ENCODE peak calls at places on chromosomes 3 and 15, in ten cellular contexts. O, X, K, F, V, T, S, R, C and I are unnamed samples.

GRCh38 chr3:153277029-153277428 is 115.0 kb downstream of the RAP2B start:
- DNase-seq in O (no peak), X (no peak), K (peak; percentile 50), F (no peak), V (no peak), T (peak; percentile 16), S (no peak), R (no peak), C (peak; percentile 95), I (no peak)

GRCh38 chr15:53648934-53649333 is 110.5 kb downstream of the WDR72 start:
- DNase-seq in O (no peak), X (no peak), K (no peak), F (no peak), V (no peak), T (no peak), S (no peak), R (no peak), C (no peak), I (no peak)

GRCh38 chr15:101028321-101028720 is 109.2 kb downstream of the LRRK1 start:
- DNase-seq in O (no peak), X (no peak), K (no peak), F (no peak), V (no peak), T (no peak), S (no peak), R (no peak), C (no peak), I (peak; percentile 6)

GRCh38 chr3:169668081-169668956 is 4.8 kb upstream of the MECOM start:
- DNase-seq in O (no peak), X (peak; percentile 60), K (no peak), F (peak; percentile 89), V (peak; percentile 30), T (peak; percentile 58), S (no peak), R (peak; percentile 22), C (peak; percentile 53), I (no peak)

GRCh38 chr15:32981536-32981935 is 213.0 kb downstream of the FMN1 start:
- DNase-seq in O (no peak), X (no peak), K (no peak), F (no peak), V (no peak), T (peak; percentile 60), S (no peak), R (no peak), C (peak; percentile 61), I (no peak)

GRCh38 chr15:61087601-61088000 is 141.5 kb downstream of the RORA start:
- DNase-seq in O (no peak), X (no peak), K (no peak), F (no peak), V (no peak), T (no peak), S (no peak), R (no peak), C (no peak), I (no peak)

GRCh38 chr3:50170689-50171088 is 15.6 kb downstream of the SEMA3F start:
- DNase-seq in O (no peak), X (no peak), K (no peak), F (no peak), V (no peak), T (peak; percentile 67), S (no peak), R (no peak), C (no peak), I (no peak)

GRCh38 chr15:78620021-78620838 is 566 bp downstream of the CHRNA3 start:
- DNase-seq in O (no peak), X (peak; percentile 80), K (no peak), F (peak; percentile 60), V (no peak), T (peak; percentile 17), S (no peak), R (no peak), C (no peak), I (no peak)

GRCh38 chr3:121482651-121483050 is 63.1 kb downstream of the POLQ start:
- DNase-seq in O (no peak), X (no peak), K (no peak), F (no peak), V (no peak), T (peak; percentile 79), S (no peak), R (peak; percentile 39), C (peak; percentile 84), I (no peak)

GRCh38 chr3:48301020-48301813 is 32.2 kb downstream of the SPINK8 start:
- DNase-seq in O (peak; percentile 81), X (peak; percentile 94), K (peak; percentile 62), F (peak; percentile 88), V (peak; percentile 76), T (peak; percentile 95), S (peak; percentile 89), R (peak; percentile 92), C (peak; percentile 76), I (peak; percentile 87)

GRCh38 chr15:85473455-85473854 is 93.1 kb downstream of the AKAP13 start:
- DNase-seq in O (no peak), X (no peak), K (no peak), F (peak; percentile 84), V (no peak), T (peak; percentile 73), S (no peak), R (no peak), C (no peak), I (no peak)

GRCh38 chr15:69729167-69729748 is 276.6 kb downstream of the RPLP1 start:
- DNase-seq in O (peak; percentile 49), X (peak; percentile 40), K (no peak), F (peak; percentile 14), V (no peak), T (peak; percentile 40), S (peak; percentile 77), R (peak; percentile 39), C (no peak), I (peak; percentile 51)

GRCh38 chr15:72758195-72758594 is 25.4 kb downstream of the ADPGK start:
- DNase-seq in O (no peak), X (peak; percentile 29), K (peak; percentile 11), F (no peak), V (peak; percentile 38), T (peak; percentile 85), S (no peak), R (peak; percentile 2), C (peak; percentile 71), I (no peak)

GRCh38 chr15:67775265-67775664 is 50.0 kb upstream of the SKOR1 start:
- DNase-seq in O (no peak), X (no peak), K (no peak), F (no peak), V (no peak), T (no peak), S (no peak), R (no peak), C (no peak), I (no peak)

GRCh38 chr3:14678015-14678503 is 3.1 kb downstream of the C3orf20 start:
- DNase-seq in O (no peak), X (peak; percentile 18), K (no peak), F (no peak), V (no peak), T (no peak), S (no peak), R (no peak), C (no peak), I (no peak)

GRCh38 chr3:15281817-15282216 is 50.6 kb downstream of the SH3BP5 start:
- DNase-seq in O (no peak), X (no peak), K (no peak), F (no peak), V (no peak), T (no peak), S (no peak), R (no peak), C (no peak), I (no peak)

GRCh38 chr15:36612063-36612788 is 32.8 kb downstream of the CDIN1 start:
- DNase-seq in O (no peak), X (peak; percentile 80), K (peak; percentile 97), F (no peak), V (no peak), T (peak; percentile 91), S (no peak), R (peak; percentile 28), C (peak; percentile 96), I (no peak)

GRCh38 chr3:188884299-188885043 is 287.3 kb upstream of the TPRG1 start:
- DNase-seq in O (no peak), X (no peak), K (no peak), F (no peak), V (no peak), T (no peak), S (no peak), R (no peak), C (no peak), I (no peak)

GRCh38 chr15:99909914-99910313 is 176.7 kb upstream of the LYSMD4 start:
- DNase-seq in O (no peak), X (peak; percentile 64), K (no peak), F (peak; percentile 3), V (no peak), T (no peak), S (no peak), R (peak; percentile 13), C (peak; percentile 5), I (no peak)

GRCh38 chr3:36842275-36842674 is 77.9 kb upstream of the DCLK3 start:
- DNase-seq in O (no peak), X (no peak), K (no peak), F (no peak), V (no peak), T (no peak), S (no peak), R (no peak), C (no peak), I (no peak)

GRCh38 chr3:127409421-127410136 is 121.7 kb upstream of the PRR20G start:
- DNase-seq in O (no peak), X (no peak), K (no peak), F (no peak), V (no peak), T (no peak), S (no peak), R (no peak), C (no peak), I (no peak)

GRCh38 chr3:107989651-107990050 is 101.2 kb downstream of the CD47 start:
- DNase-seq in O (no peak), X (no peak), K (no peak), F (no peak), V (no peak), T (peak; percentile 24), S (no peak), R (no peak), C (no peak), I (no peak)

GRCh38 chr3:121018917-121019321 is 110.9 kb downstream of the STXBP5L start:
- DNase-seq in O (no peak), X (peak; percentile 2), K (peak; percentile 42), F (no peak), V (no peak), T (no peak), S (no peak), R (no peak), C (peak; percentile 2), I (no peak)

GRCh38 chr3:39671600-39671999 is 137.8 kb upstream of the MYRIP start:
- DNase-seq in O (no peak), X (peak; percentile 12), K (no peak), F (no peak), V (no peak), T (no peak), S (no peak), R (peak; percentile 73), C (peak; percentile 91), I (no peak)